ENCODE peak calls at places on chromosome 15, in eight cellular contexts. U, L, Y, R, V, G, C and H are unnamed samples.

GRCh38 chr15:80693682-80694623 is 1.2 kb upstream of the ABHD17C start:
- DNase-seq in U (no peak), L (no peak), Y (no peak), R (no peak), V (no peak), G (no peak), C (no peak), H (peak; percentile 22)

GRCh38 chr15:83983634-83984458 is 251.7 kb upstream of the GOLGA6L4 start:
- DNase-seq in U (no peak), L (no peak), Y (no peak), R (no peak), V (no peak), G (no peak), C (no peak), H (no peak)

GRCh38 chr15:37891754-37892368 is 42.6 kb upstream of the TMCO5A start:
- DNase-seq in U (no peak), L (peak; percentile 52), Y (no peak), R (peak; percentile 59), V (no peak), G (peak; percentile 21), C (peak; percentile 86), H (peak; percentile 46)

GRCh38 chr15:31574761-31575160 is 248.1 kb downstream of the KLF13 start:
- DNase-seq in U (no peak), L (no peak), Y (no peak), R (no peak), V (no peak), G (no peak), C (no peak), H (no peak)

GRCh38 chr15:27863000-27863399 is 236.1 kb downstream of the OCA2 start:
- DNase-seq in U (no peak), L (no peak), Y (no peak), R (no peak), V (no peak), G (no peak), C (no peak), H (no peak)

GRCh38 chr15:42108189-42108588 is 13.8 kb upstream of the PLA2G4D start:
- DNase-seq in U (no peak), L (no peak), Y (no peak), R (no peak), V (no peak), G (no peak), C (no peak), H (no peak)

GRCh38 chr15:51738553-51738952 is 1.1 kb upstream of the LYSMD2 start:
- DNase-seq in U (no peak), L (no peak), Y (no peak), R (no peak), V (no peak), G (no peak), C (no peak), H (no peak)

GRCh38 chr15:84638103-84638502 is 16.0 kb downstream of the WDR73 start:
- DNase-seq in U (no peak), L (no peak), Y (no peak), R (no peak), V (no peak), G (no peak), C (peak; percentile 24), H (no peak)

GRCh38 chr15:85760049-85760448 is 34.7 kb downstream of the KLHL25 start:
- DNase-seq in U (no peak), L (no peak), Y (no peak), R (no peak), V (no peak), G (no peak), C (no peak), H (no peak)

GRCh38 chr15:76303909-76304308 is 7.4 kb downstream of the ETFA start:
- DNase-seq in U (no peak), L (no peak), Y (no peak), R (no peak), V (no peak), G (no peak), C (no peak), H (no peak)

GRCh38 chr15:60155661-60156060 is 151.6 kb downstream of the FOXB1 start:
- DNase-seq in U (no peak), L (no peak), Y (no peak), R (peak; percentile 15), V (no peak), G (no peak), C (peak; percentile 54), H (peak; percentile 43)

GRCh38 chr15:51736646-51737537 is 563 bp downstream of the LYSMD2 start:
- DNase-seq in U (peak; percentile 73), L (no peak), Y (no peak), R (no peak), V (peak; percentile 58), G (no peak), C (peak; percentile 46), H (no peak)

GRCh38 chr15:20348900-20349773 is 192.5 kb downstream of the GOLGA6L6 start:
- DNase-seq in U (peak; percentile 59), L (no peak), Y (no peak), R (no peak), V (no peak), G (no peak), C (no peak), H (no peak)

GRCh38 chr15:74995779-74996765 is 709 bp downstream of the SCAMP5 start:
- DNase-seq in U (no peak), L (no peak), Y (no peak), R (no peak), V (no peak), G (peak; percentile 47), C (peak; percentile 10), H (no peak)